ENCODE peak calls at places on chromosomes 2 and 18, in nine cellular contexts. T is NCI-H2081; X is tibial nerve; Q is NCI-H774; F is activated CD8-positive, alpha-beta memory T cell treated with anti-CD3 and anti-CD28 coated beads for 24 hours; J is stimulated activated CD4-positive, alpha-beta T cell treated with anti-CD3 and anti-CD28 coated beads, Interleukin-15, amount 100 ng/mL, for 24 hours; M is astrocyte; L is psoas muscle; C is SHP77. I is an unnamed sample.

GRCh38 chr18:13353424-13353823 is 134.9 kb downstream of the LDLRAD4 start:
- DNase-seq in T (no peak), X (no peak), Q (no peak), F (peak), J (no peak), M (no peak), L (no peak), C (no peak), I (no peak)

GRCh38 chr2:197931661-197932312 is 127.4 kb downstream of the PLCL1 start:
- DNase-seq in T (no peak), X (no peak), Q (no peak), F (no peak), J (no peak), M (no peak), L (no peak), C (no peak), I (no peak)

GRCh38 chr2:124919296-124919695 is 894.2 kb downstream of the CNTNAP5 start:
- DNase-seq in T (no peak), X (no peak), Q (no peak), F (no peak), J (no peak), M (no peak), L (no peak), C (no peak), I (no peak)

GRCh38 chr2:50614056-50614455 is 417.9 kb downstream of the NRXN1 start:
- DNase-seq in T (no peak), X (no peak), Q (no peak), F (no peak), J (no peak), M (peak), L (no peak), C (no peak), I (no peak)

GRCh38 chr18:63180333-63180732 is 139.2 kb downstream of the BCL2 start:
- DNase-seq in T (no peak), X (no peak), Q (no peak), F (no peak), J (no peak), M (no peak), L (no peak), C (no peak), I (no peak)

GRCh38 chr2:147910990-147911473 is 66.2 kb downstream of the ACVR2A start:
- DNase-seq in T (peak), X (peak), Q (peak), F (no peak), J (peak), M (peak), L (no peak), C (peak), I (peak)

GRCh38 chr2:126778561-126779285 is 120.0 kb upstream of the TEX51 start:
- DNase-seq in T (peak), X (no peak), Q (no peak), F (no peak), J (no peak), M (no peak), L (no peak), C (no peak), I (no peak)

GRCh38 chr18:65415167-65415566 is 335.6 kb upstream of the CDH7 start:
- DNase-seq in T (peak), X (no peak), Q (peak), F (no peak), J (no peak), M (no peak), L (no peak), C (peak), I (no peak)

GRCh38 chr18:73741946-73742345 is 405.7 kb downstream of the FBXO15 start:
- DNase-seq in T (no peak), X (no peak), Q (no peak), F (no peak), J (no peak), M (peak), L (no peak), C (no peak), I (no peak)

GRCh38 chr2:241458687-241459086 is 49.7 kb downstream of the STK25 start:
- DNase-seq in T (no peak), X (no peak), Q (no peak), F (no peak), J (no peak), M (no peak), L (no peak), C (peak), I (no peak)

GRCh38 chr2:29878898-29879297 is 42.5 kb downstream of the ALK start:
- DNase-seq in T (no peak), X (no peak), Q (no peak), F (no peak), J (no peak), M (peak), L (no peak), C (no peak), I (peak)

GRCh38 chr2:145431181-145431951 is 911.4 kb upstream of the ZEB2 start:
- DNase-seq in T (peak), X (no peak), Q (peak), F (no peak), J (no peak), M (no peak), L (no peak), C (peak), I (no peak)

GRCh38 chr2:153811516-153811915 is 60.2 kb upstream of the GALNT13 start:
- DNase-seq in T (no peak), X (no peak), Q (no peak), F (no peak), J (no peak), M (no peak), L (no peak), C (no peak), I (no peak)

GRCh38 chr18:79251021-79251420 is 144.7 kb upstream of the NFATC1 start:
- DNase-seq in T (no peak), X (no peak), Q (no peak), F (no peak), J (no peak), M (no peak), L (no peak), C (no peak), I (no peak)

GRCh38 chr18:13500891-13501887 is 225.2 kb downstream of the FAM210A start:
- DNase-seq in T (peak), X (peak), Q (peak), F (no peak), J (no peak), M (peak), L (peak), C (peak), I (peak)

GRCh38 chr2:109256921-109257320 is 127.9 kb downstream of the SH3RF3 start:
- DNase-seq in T (no peak), X (peak), Q (no peak), F (no peak), J (no peak), M (peak), L (peak), C (no peak), I (no peak)